ENCODE peak calls at places on chromosomes 2 and 18, in seven cellular contexts. One of them, this sample, is unnamed.

GRCh38 chr18:9642799-9643445 is 28.6 kb upstream of the PPP4R1 start:
- DNase-seq in AG08395: no peak
- DNase-seq in occipital lobe: no peak
- DNase-seq in NAMALWA: no peak
- DNase-seq in GM12864: no peak
- DNase-seq in stimulated activated CD4-positive, alpha-beta T cell treated with anti-CD3 and anti-CD28 coated beads, Interleukin-12 subunit alpha, Interleukin-12 subunit beta, amount 100 ng/mL, for 48 hours: no peak
- DNase-seq in fibroblast of villous mesenchyme: peak; percentile 30
- DNase-seq in this sample: no peak

GRCh38 chr2:106107509-106108131 is 86.5 kb downstream of the UXS1 start:
- DNase-seq in AG08395: peak; percentile 33
- DNase-seq in occipital lobe: no peak
- DNase-seq in NAMALWA: no peak
- DNase-seq in GM12864: peak; percentile 26
- DNase-seq in stimulated activated CD4-positive, alpha-beta T cell treated with anti-CD3 and anti-CD28 coated beads, Interleukin-12 subunit alpha, Interleukin-12 subunit beta, amount 100 ng/mL, for 48 hours: no peak
- DNase-seq in fibroblast of villous mesenchyme: peak; percentile 18
- DNase-seq in this sample: no peak

GRCh38 chr2:71471276-71471675 is 17.9 kb downstream of the DYSF start:
- DNase-seq in AG08395: peak; percentile 72
- DNase-seq in occipital lobe: no peak
- DNase-seq in NAMALWA: no peak
- DNase-seq in GM12864: no peak
- DNase-seq in stimulated activated CD4-positive, alpha-beta T cell treated with anti-CD3 and anti-CD28 coated beads, Interleukin-12 subunit alpha, Interleukin-12 subunit beta, amount 100 ng/mL, for 48 hours: no peak
- DNase-seq in fibroblast of villous mesenchyme: no peak
- DNase-seq in this sample: no peak

GRCh38 chr18:80033181-80034067 is 810 bp upstream of the RBFA start:
- DNase-seq in AG08395: no peak
- DNase-seq in occipital lobe: no peak
- DNase-seq in NAMALWA: peak; percentile 96
- DNase-seq in GM12864: peak; percentile 27
- DNase-seq in stimulated activated CD4-positive, alpha-beta T cell treated with anti-CD3 and anti-CD28 coated beads, Interleukin-12 subunit alpha, Interleukin-12 subunit beta, amount 100 ng/mL, for 48 hours: peak; percentile 71
- DNase-seq in fibroblast of villous mesenchyme: no peak
- DNase-seq in this sample: peak; percentile 59

GRCh38 chr18:34077599-34077998 is 147.1 kb downstream of the NOL4 start:
- DNase-seq in AG08395: no peak
- DNase-seq in occipital lobe: no peak
- DNase-seq in NAMALWA: peak; percentile 3
- DNase-seq in GM12864: no peak
- DNase-seq in stimulated activated CD4-positive, alpha-beta T cell treated with anti-CD3 and anti-CD28 coated beads, Interleukin-12 subunit alpha, Interleukin-12 subunit beta, amount 100 ng/mL, for 48 hours: no peak
- DNase-seq in fibroblast of villous mesenchyme: no peak
- DNase-seq in this sample: no peak

GRCh38 chr2:206031162-206031784 is 54.7 kb downstream of the INO80D start:
- DNase-seq in AG08395: peak; percentile 10
- DNase-seq in occipital lobe: no peak
- DNase-seq in NAMALWA: no peak
- DNase-seq in GM12864: no peak
- DNase-seq in stimulated activated CD4-positive, alpha-beta T cell treated with anti-CD3 and anti-CD28 coated beads, Interleukin-12 subunit alpha, Interleukin-12 subunit beta, amount 100 ng/mL, for 48 hours: no peak
- DNase-seq in fibroblast of villous mesenchyme: no peak
- DNase-seq in this sample: no peak

GRCh38 chr2:113273031-113273551 is 5.6 kb downstream of the PAX8 start:
- DNase-seq in AG08395: peak; percentile 44
- DNase-seq in occipital lobe: no peak
- DNase-seq in NAMALWA: peak; percentile 46
- DNase-seq in GM12864: no peak
- DNase-seq in stimulated activated CD4-positive, alpha-beta T cell treated with anti-CD3 and anti-CD28 coated beads, Interleukin-12 subunit alpha, Interleukin-12 subunit beta, amount 100 ng/mL, for 48 hours: peak; percentile 4
- DNase-seq in fibroblast of villous mesenchyme: peak; percentile 28
- DNase-seq in this sample: no peak

GRCh38 chr18:31680836-31681568 is 3.4 kb downstream of the B4GALT6 start:
- DNase-seq in AG08395: no peak
- DNase-seq in occipital lobe: no peak
- DNase-seq in NAMALWA: no peak
- DNase-seq in GM12864: no peak
- DNase-seq in stimulated activated CD4-positive, alpha-beta T cell treated with anti-CD3 and anti-CD28 coated beads, Interleukin-12 subunit alpha, Interleukin-12 subunit beta, amount 100 ng/mL, for 48 hours: no peak
- DNase-seq in fibroblast of villous mesenchyme: peak; percentile 60
- DNase-seq in this sample: no peak

GRCh38 chr18:57738078-57738477 is 65.0 kb downstream of the ATP8B1 start:
- DNase-seq in AG08395: peak; percentile 5
- DNase-seq in occipital lobe: no peak
- DNase-seq in NAMALWA: no peak
- DNase-seq in GM12864: no peak
- DNase-seq in stimulated activated CD4-positive, alpha-beta T cell treated with anti-CD3 and anti-CD28 coated beads, Interleukin-12 subunit alpha, Interleukin-12 subunit beta, amount 100 ng/mL, for 48 hours: no peak
- DNase-seq in fibroblast of villous mesenchyme: peak; percentile 85
- DNase-seq in this sample: no peak

GRCh38 chr2:9519250-9519649 is 36.4 kb downstream of the ADAM17 start:
- DNase-seq in AG08395: no peak
- DNase-seq in occipital lobe: no peak
- DNase-seq in NAMALWA: no peak
- DNase-seq in GM12864: no peak
- DNase-seq in stimulated activated CD4-positive, alpha-beta T cell treated with anti-CD3 and anti-CD28 coated beads, Interleukin-12 subunit alpha, Interleukin-12 subunit beta, amount 100 ng/mL, for 48 hours: no peak
- DNase-seq in fibroblast of villous mesenchyme: no peak
- DNase-seq in this sample: no peak

GRCh38 chr2:173119069-173119807 is 43.6 kb downstream of the MAP3K20 start:
- DNase-seq in AG08395: no peak
- DNase-seq in occipital lobe: no peak
- DNase-seq in NAMALWA: no peak
- DNase-seq in GM12864: no peak
- DNase-seq in stimulated activated CD4-positive, alpha-beta T cell treated with anti-CD3 and anti-CD28 coated beads, Interleukin-12 subunit alpha, Interleukin-12 subunit beta, amount 100 ng/mL, for 48 hours: no peak
- DNase-seq in fibroblast of villous mesenchyme: no peak
- DNase-seq in this sample: no peak

GRCh38 chr2:64525323-64525625 is 1.1 kb downstream of the AFTPH start:
- DNase-seq in AG08395: no peak
- DNase-seq in occipital lobe: no peak
- DNase-seq in NAMALWA: peak; percentile 82
- DNase-seq in GM12864: no peak
- DNase-seq in stimulated activated CD4-positive, alpha-beta T cell treated with anti-CD3 and anti-CD28 coated beads, Interleukin-12 subunit alpha, Interleukin-12 subunit beta, amount 100 ng/mL, for 48 hours: no peak
- DNase-seq in fibroblast of villous mesenchyme: peak; percentile 24
- DNase-seq in this sample: no peak

GRCh38 chr2:53715568-53715967 is 52.0 kb upstream of the CHAC2 start:
- DNase-seq in AG08395: peak; percentile 12
- DNase-seq in occipital lobe: no peak
- DNase-seq in NAMALWA: peak; percentile 30
- DNase-seq in GM12864: no peak
- DNase-seq in stimulated activated CD4-positive, alpha-beta T cell treated with anti-CD3 and anti-CD28 coated beads, Interleukin-12 subunit alpha, Interleukin-12 subunit beta, amount 100 ng/mL, for 48 hours: no peak
- DNase-seq in fibroblast of villous mesenchyme: peak; percentile 17
- DNase-seq in this sample: no peak